ENCODE peak calls at places on chromosome 20, in eight cellular contexts. S is cardiac muscle cell; B is neural progenitor cell; T is foreskin keratinocyte; C is naive thymus-derived CD4-positive, alpha-beta T cell; I is left ventricle myocardium inferior; D is endodermal cell; F is CD4-positive, alpha-beta memory T cell. E is an unnamed sample. For H3K4me1, the result is how much of the 10 kb centered on the place peaks cover.

GRCh38 chr20:50491926-50492634 is 18.1 kb upstream of the PTPN1 start:
- DNase-seq in C (no peak), B (no peak), D (no peak), F (no peak), T (peak), S (no peak), I (no peak), E (no peak)

GRCh38 chr20:39861381-39861780 is 827.7 kb downstream of the MAFB start:
- DNase-seq in I (no peak), F (no peak), S (no peak), C (no peak), D (no peak), T (no peak), B (no peak), E (no peak)

GRCh38 chr20:4065405-4065841 is 50.1 kb upstream of the RNF24 start:
- DNase-seq in D (no peak), S (no peak), C (no peak), T (no peak), B (no peak), F (no peak), I (no peak), E (peak)

GRCh38 chr20:58652606-58653303 is 1.7 kb downstream of the STX16 start:
- DNase-seq in D (no peak), I (no peak), B (peak), T (no peak), S (no peak), F (peak), C (no peak), E (no peak)

GRCh38 chr20:47181056-47181862 is 175.2 kb downstream of the ZMYND8 start:
- DNase-seq in B (peak), D (peak), F (no peak), I (no peak), C (no peak), T (peak), S (no peak), E (no peak)

GRCh38 chr20:56391037-56391436 is 978 bp downstream of the AURKA start:
- DNase-seq in D (no peak), C (no peak), I (no peak), F (no peak), S (no peak), T (no peak), B (no peak), E (no peak)

GRCh38 chr20:48843125-48843806 is 15.5 kb upstream of the PREX1 start:
- DNase-seq in D (no peak), S (no peak), F (no peak), B (no peak), I (no peak), T (peak), C (no peak), E (no peak)

GRCh38 chr20:50113420-50114224 is 672 bp upstream of the UBE2V1 start:
- DNase-seq in D (no peak), F (no peak), B (no peak), C (no peak), S (no peak), I (no peak), T (no peak), E (no peak)

GRCh38 chr20:8421981-8422380 is 289.9 kb downstream of the PLCB1 start:
- DNase-seq in D (no peak), T (no peak), I (no peak), S (no peak), F (no peak), B (no peak), C (no peak), E (no peak)

GRCh38 chr20:2151805-2152727 is 50.4 kb downstream of the STK35 start:
- DNase-seq in C (no peak), T (peak), B (no peak), F (no peak), I (no peak), S (peak), D (no peak), E (no peak)

GRCh38 chr20:60249436-60249835 is 291.2 kb downstream of the CDH26 start:
- DNase-seq in B (no peak), I (no peak), D (no peak), F (no peak), C (no peak), T (peak), S (no peak), E (no peak)

GRCh38 chr20:13517801-13518200 is 120.9 kb downstream of the TASP1 start:
- DNase-seq in B (no peak), I (no peak), F (no peak), C (no peak), T (no peak), S (no peak), D (no peak), E (no peak)

GRCh38 chr20:8547968-8548588 is 416.0 kb downstream of the PLCB1 start:
- DNase-seq in B (no peak), F (no peak), I (no peak), D (no peak), S (no peak), C (no peak), T (no peak), E (no peak)

GRCh38 chr20:10513931-10514575 is 78.9 kb downstream of the SLX4IP start:
- DNase-seq in F (no peak), T (no peak), I (no peak), D (no peak), C (no peak), B (no peak), S (no peak), E (no peak)

GRCh38 chr20:45576995-45577394 is 2.1 kb downstream of the WFDC8 start:
- DNase-seq in F (no peak), C (no peak), D (no peak), S (no peak), I (no peak), B (peak), T (no peak), E (no peak)

GRCh38 chr20:878511-879307 is 37.4 kb downstream of the ANGPT4 start:
- DNase-seq in D (peak), T (no peak), I (no peak), F (no peak), B (peak), S (peak), C (peak), E (no peak)

GRCh38 chr20:3405139-3405538 is 2.3 kb downstream of the DNAAF9 start:
- DNase-seq in D (no peak), T (peak), I (no peak), F (no peak), B (no peak), C (no peak), S (peak), E (no peak)

GRCh38 chr20:15239542-15240206 is 902.3 kb upstream of the FLRT3 start:
- DNase-seq in D (no peak), C (no peak), F (no peak), T (peak), B (no peak), S (no peak), I (no peak), E (no peak)
- H3K4me1 ChIP-seq in D (under half), C (under half), F (under half), T (under half), B (under half), S (under half), I (under half), E (under half)

GRCh38 chr20:63680857-63681608 is 15.4 kb upstream of the TNFRSF6B start:
- DNase-seq in S (no peak), I (no peak), F (no peak), B (no peak), T (no peak), C (no peak), D (no peak), E (no peak)

GRCh38 chr20:63678071-63678470 is 18.4 kb upstream of the TNFRSF6B start:
- DNase-seq in F (no peak), D (no peak), C (no peak), S (no peak), T (no peak), I (no peak), B (no peak), E (no peak)

GRCh38 chr20:63679799-63680305 is 16.6 kb upstream of the TNFRSF6B start:
- DNase-seq in S (no peak), B (no peak), D (no peak), T (no peak), F (no peak), C (no peak), I (no peak), E (no peak)

GRCh38 chr20:63680427-63680826 is 16.0 kb upstream of the TNFRSF6B start:
- DNase-seq in B (no peak), D (no peak), I (no peak), F (no peak), S (no peak), C (no peak), T (no peak), E (no peak)

GRCh38 chr20:63678667-63679465 is 17.6 kb upstream of the TNFRSF6B start:
- DNase-seq in I (no peak), F (no peak), T (no peak), S (no peak), D (no peak), C (no peak), B (no peak), E (no peak)
- H3K27ac ChIP-seq in I (no peak), F (no peak), T (no peak), S (no peak), D (no peak), C (no peak), B (no peak), E (no peak)

DNA sequence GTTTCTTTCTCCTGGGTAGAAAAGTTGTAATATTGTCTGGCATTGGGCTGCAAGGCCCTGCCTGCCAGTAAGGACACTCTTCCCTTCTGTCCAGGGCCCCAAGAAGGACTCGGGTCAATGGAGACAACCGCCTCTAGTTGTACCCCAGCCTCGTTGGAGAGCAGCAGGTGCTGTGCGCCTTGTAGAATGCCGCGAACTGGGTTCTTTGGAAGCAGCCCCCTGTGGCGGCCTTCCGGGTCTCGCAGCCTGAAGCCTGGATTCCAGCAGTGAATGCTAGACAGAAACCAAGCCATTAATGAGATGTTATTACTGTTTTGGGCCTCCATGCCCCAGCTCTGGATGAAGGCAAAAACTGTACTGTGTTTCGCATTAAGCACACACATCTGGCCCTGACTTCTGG is 37.0 kb downstream of the PLCG1 start:
- DNase-seq in D (no peak), C (no peak), I (no peak), F (no peak), B (no peak), T (no peak), S (no peak), E (no peak)
- H3K4me1 ChIP-seq in D (under half), C (under half), I (half or more), F (under half), B (under half), T (under half), S (under half), E (under half)

GRCh38 chr20:17904027-17904426 is 64.6 kb downstream of the SNX5 start:
- DNase-seq in C (no peak), S (no peak), T (no peak), I (no peak), F (peak), B (no peak), D (no peak), E (no peak)
- H3K27ac ChIP-seq in C (no peak), S (no peak), T (no peak), I (no peak), F (no peak), B (no peak), D (no peak), E (no peak)

GRCh38 chr20:41394081-41394480 is 27.5 kb upstream of the EMILIN3 start:
- DNase-seq in D (no peak), F (no peak), C (no peak), I (no peak), T (no peak), B (no peak), S (no peak), E (no peak)
- H3K4me1 ChIP-seq in D (under half), F (under half), C (under half), I (half or more), T (under half), B (under half), S (under half), E (under half)

DNA sequence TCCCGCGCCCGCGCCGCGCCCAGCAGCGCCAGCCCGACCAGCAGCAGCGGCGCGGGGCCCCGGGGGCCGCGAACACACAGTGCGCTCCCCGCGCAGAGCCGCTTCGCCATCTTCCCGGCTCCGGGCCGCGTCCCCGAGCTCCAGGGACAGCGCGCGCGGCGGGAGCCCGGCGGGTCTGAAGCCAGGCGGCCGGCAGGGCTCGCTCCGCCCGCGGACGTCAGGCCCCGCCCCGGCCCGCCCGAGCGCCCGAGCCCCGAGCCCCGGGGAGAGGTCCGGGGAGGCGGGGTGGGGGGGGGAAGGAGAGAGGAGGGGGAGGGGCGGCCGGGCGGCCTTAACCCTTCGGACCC is at the start of gene LAMA5:
- DNase-seq in D (peak), I (peak), S (peak), B (peak), T (no peak), F (peak), C (peak), E (no peak)
- H3K27ac ChIP-seq in D (peak), I (peak), S (peak), B (peak), T (peak), F (no peak), C (no peak), E (peak)

GRCh38 chr20:5131502-5131901 is 4.7 kb downstream of the CDS2 start:
- DNase-seq in D (no peak), S (no peak), C (no peak), T (no peak), I (no peak), B (no peak), F (no peak), E (no peak)

GRCh38 chr20:5126512-5127203 is at the start of gene CDS2:
- DNase-seq in D (peak), T (peak), I (peak), B (peak), F (peak), S (peak), C (peak), E (peak)

GRCh38 chr20:5127859-5128409 is 1.1 kb downstream of the CDS2 start:
- DNase-seq in I (no peak), D (no peak), C (no peak), B (no peak), T (no peak), S (no peak), F (no peak), E (no peak)

GRCh38 chr20:5128886-5129285 is 2.1 kb downstream of the CDS2 start:
- DNase-seq in S (peak), D (no peak), T (no peak), I (no peak), C (no peak), F (no peak), B (no peak), E (no peak)

DNA sequence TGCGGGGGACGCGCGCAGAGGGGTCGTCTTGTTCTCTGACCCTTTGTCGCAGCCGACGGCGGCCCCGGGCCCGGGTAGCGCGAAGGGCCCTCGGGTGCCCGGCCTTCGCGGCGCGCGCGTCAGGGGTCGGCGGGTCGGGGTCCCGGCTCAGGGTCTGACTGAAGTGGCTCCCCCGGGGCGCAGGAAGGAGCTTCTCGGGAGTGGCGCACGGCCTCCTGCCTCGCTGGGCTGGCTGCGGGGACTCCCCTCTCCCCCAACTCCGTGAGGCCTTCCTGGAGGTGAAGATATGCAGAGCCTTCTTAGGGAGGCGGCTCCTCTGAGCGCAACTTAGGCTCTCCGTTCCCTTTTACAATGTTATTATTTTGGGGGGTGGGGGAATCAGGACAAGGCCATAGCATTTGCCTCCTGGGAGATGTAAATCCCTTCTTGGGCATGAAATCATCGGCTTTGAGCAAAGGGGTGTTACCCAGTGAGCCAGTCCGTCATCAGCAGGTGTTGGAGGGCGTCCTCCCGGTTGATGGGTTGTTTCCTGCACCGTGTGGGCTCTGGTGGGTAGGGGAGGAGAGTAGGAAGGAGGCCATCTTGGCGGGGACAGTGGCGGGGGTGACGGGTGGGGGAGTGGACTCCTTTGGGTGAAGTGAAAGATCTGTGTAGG is 523 bp downstream of the CDS2 start:
- DNase-seq in B (no peak), S (peak), F (peak), C (peak), T (peak), I (peak), D (peak), E (peak)
- H3K4me1 ChIP-seq in B (under half), S (under half), F (under half), C (under half), T (under half), I (half or more), D (under half), E (half or more)

E was measured in tibial nerve.